ENCODE peak calls at places on chromosome 18, in ten cellular contexts. J is activated gamma-delta T cell treated with anti-CD3 and anti-CD28 coated beads, Interleukin-2, amount 50 U/mL, for 16 hours; I is stimulated activated CD8-positive, alpha-beta memory T cell treated with anti-CD3 and anti-CD28 coated beads, Interleukin-12 subunit alpha, Interleukin-12 subunit beta, amount 100 ng/mL, for 1 hour; S is fibroblast of lung; N is CD14-positive monocyte; Q is HS-5; P is GM03348; Z is mesendoderm; C is AG09309; F is NCI-H2081. E is an unnamed sample.

GRCh38 chr18:48813833-48814489 is 136.8 kb downstream of the SMAD7 start:
- DNase-seq in J (no peak), I (no peak), S (peak; percentile 21), N (no peak), Q (no peak), P (no peak), Z (peak; percentile 95), C (no peak), F (no peak), E (no peak)

GRCh38 chr18:45169610-45170009 is 445.7 kb upstream of the SLC14A2 start:
- DNase-seq in J (no peak), I (no peak), S (peak; percentile 96), N (no peak), Q (peak; percentile 65), P (peak; percentile 54), Z (no peak), C (peak; percentile 89), F (no peak), E (peak; percentile 47)

GRCh38 chr18:43543236-43543635 is 265.9 kb upstream of the SYT4 start:
- DNase-seq in J (no peak), I (no peak), S (no peak), N (no peak), Q (no peak), P (no peak), Z (no peak), C (no peak), F (no peak), E (no peak)

GRCh38 chr18:58054041-58054733 is 10.2 kb downstream of the NEDD4L start:
- DNase-seq in J (no peak), I (no peak), S (peak; percentile 45), N (no peak), Q (no peak), P (peak; percentile 24), Z (peak; percentile 86), C (no peak), F (no peak), E (no peak)

GRCh38 chr18:13368080-13368813 is 149.7 kb downstream of the LDLRAD4 start:
- DNase-seq in J (no peak), I (no peak), S (no peak), N (no peak), Q (no peak), P (no peak), Z (no peak), C (no peak), F (no peak), E (no peak)

GRCh38 chr18:3211236-3211992 is 8.4 kb downstream of the MYOM1 start:
- DNase-seq in J (no peak), I (no peak), S (peak; percentile 51), N (no peak), Q (no peak), P (peak; percentile 27), Z (no peak), C (no peak), F (no peak), E (peak; percentile 58)

GRCh38 chr18:48859311-48860275 is 91.2 kb downstream of the SMAD7 start:
- DNase-seq in J (no peak), I (no peak), S (no peak), N (no peak), Q (no peak), P (no peak), Z (peak; percentile 89), C (no peak), F (no peak), E (no peak)

GRCh38 chr18:13380671-13381070 is 162.1 kb downstream of the LDLRAD4 start:
- DNase-seq in J (no peak), I (no peak), S (no peak), N (no peak), Q (no peak), P (no peak), Z (no peak), C (no peak), F (no peak), E (no peak)

GRCh38 chr18:58965930-58966662 is 101.4 kb downstream of the ZNF532 start:
- DNase-seq in J (no peak), I (no peak), S (no peak), N (no peak), Q (no peak), P (no peak), Z (peak; percentile 37), C (no peak), F (no peak), E (no peak)

GRCh38 chr18:1784113-1784512 is 787.2 kb downstream of the METTL4 start:
- DNase-seq in J (no peak), I (no peak), S (no peak), N (no peak), Q (no peak), P (no peak), Z (peak; percentile 0), C (no peak), F (no peak), E (no peak)

GRCh38 chr18:7872569-7872968 is 305.5 kb downstream of the PTPRM start:
- DNase-seq in J (no peak), I (no peak), S (peak; percentile 56), N (no peak), Q (peak; percentile 28), P (peak; percentile 50), Z (peak; percentile 45), C (no peak), F (no peak), E (peak; percentile 51)

GRCh38 chr18:62637807-62638687 is 77.3 kb upstream of the PHLPP1 start:
- DNase-seq in J (peak; percentile 14), I (peak; percentile 15), S (peak; percentile 2), N (no peak), Q (no peak), P (no peak), Z (peak; percentile 62), C (no peak), F (peak; percentile 11), E (peak; percentile 87)

GRCh38 chr18:41966943-41967342 is 11.9 kb downstream of the PIK3C3 start:
- DNase-seq in J (no peak), I (no peak), S (no peak), N (no peak), Q (no peak), P (no peak), Z (no peak), C (no peak), F (no peak), E (no peak)

GRCh38 chr18:73707035-73707434 is 440.6 kb downstream of the FBXO15 start:
- DNase-seq in J (no peak), I (no peak), S (peak; percentile 62), N (no peak), Q (no peak), P (no peak), Z (no peak), C (no peak), F (no peak), E (peak; percentile 58)

GRCh38 chr18:33820517-33821368 is 242.7 kb downstream of the ASXL3 start:
- DNase-seq in J (no peak), I (no peak), S (peak; percentile 33), N (no peak), Q (no peak), P (no peak), Z (peak; percentile 21), C (no peak), F (no peak), E (no peak)

GRCh38 chr18:41265047-41265446 is 690.0 kb upstream of the PIK3C3 start:
- DNase-seq in J (no peak), I (no peak), S (peak; percentile 70), N (no peak), Q (no peak), P (no peak), Z (no peak), C (no peak), F (no peak), E (no peak)

GRCh38 chr18:47397671-47398319 is 146.3 kb upstream of the SKOR2 start:
- DNase-seq in J (no peak), I (no peak), S (no peak), N (no peak), Q (no peak), P (no peak), Z (peak; percentile 68), C (no peak), F (no peak), E (no peak)

GRCh38 chr18:9661564-9661963 is 46.5 kb upstream of the RAB31 start:
- DNase-seq in J (no peak), I (no peak), S (peak; percentile 39), N (no peak), Q (no peak), P (peak; percentile 47), Z (peak; percentile 61), C (no peak), F (no peak), E (no peak)

GRCh38 chr18:79988925-79989361 is 580 bp upstream of the TXNL4A start:
- DNase-seq in J (no peak), I (no peak), S (peak; percentile 66), N (no peak), Q (no peak), P (peak; percentile 71), Z (peak; percentile 65), C (no peak), F (no peak), E (no peak)

GRCh38 chr18:713135-713490 is 683 bp upstream of the ENOSF1 start:
- DNase-seq in J (no peak), I (no peak), S (no peak), N (no peak), Q (no peak), P (no peak), Z (no peak), C (no peak), F (no peak), E (no peak)

GRCh38 chr18:48605408-48605845 is 66.6 kb downstream of the CTIF start:
- DNase-seq in J (no peak), I (no peak), S (no peak), N (no peak), Q (no peak), P (no peak), Z (peak; percentile 98), C (no peak), F (no peak), E (no peak)

GRCh38 chr18:2855560-2856350 is 8.9 kb downstream of the EMILIN2 start:
- DNase-seq in J (no peak), I (no peak), S (no peak), N (no peak), Q (no peak), P (no peak), Z (no peak), C (no peak), F (no peak), E (no peak)

GRCh38 chr18:6561029-6561861 is 146.5 kb upstream of the L3MBTL4 start:
- DNase-seq in J (no peak), I (no peak), S (peak; percentile 97), N (no peak), Q (no peak), P (no peak), Z (peak; percentile 57), C (no peak), F (no peak), E (no peak)

GRCh38 chr18:43563780-43564179 is 286.5 kb upstream of the SYT4 start:
- DNase-seq in J (no peak), I (no peak), S (peak; percentile 57), N (no peak), Q (no peak), P (peak; percentile 41), Z (peak; percentile 76), C (peak; percentile 11), F (peak; percentile 48), E (peak; percentile 48)

GRCh38 chr18:58565021-58565420 is 63.9 kb downstream of the ALPK2 start:
- DNase-seq in J (no peak), I (no peak), S (no peak), N (peak; percentile 74), Q (no peak), P (no peak), Z (no peak), C (no peak), F (no peak), E (no peak)

GRCh38 chr18:63301458-63301857 is 18.1 kb downstream of the BCL2 start:
- DNase-seq in J (no peak), I (no peak), S (no peak), N (peak; percentile 53), Q (no peak), P (no peak), Z (no peak), C (no peak), F (no peak), E (no peak)

GRCh38 chr18:3283253-3283863 is 21.4 kb downstream of the MYL12B start:
- DNase-seq in J (no peak), I (no peak), S (no peak), N (no peak), Q (no peak), P (no peak), Z (no peak), C (no peak), F (no peak), E (peak; percentile 80)

GRCh38 chr18:35804377-35804776 is 168.1 kb upstream of the RMP24 start:
- DNase-seq in J (no peak), I (no peak), S (no peak), N (no peak), Q (no peak), P (no peak), Z (no peak), C (no peak), F (no peak), E (no peak)